ENCODE peak calls at places on chromosomes 4 and X, in nine cellular contexts. G, X, K, D, E, P, F, T and R are unnamed samples.
A peak's percentile ranks its signal among the peaks of the same experiment; 100 is the strongest.

GRCh38 chr4:20252656-20253271 is 1.1 kb downstream of the SLIT2 start:
- DNase-seq in G (peak; percentile 30), X (peak; percentile 27), K (peak; percentile 39), D (no peak), E (peak; percentile 70), P (peak; percentile 20), F (peak; percentile 54), T (peak; percentile 90), R (no peak)

GRCh38 chrX:117053260-117053659 is 590.5 kb upstream of the CT83 start:
- DNase-seq in G (no peak), X (no peak), K (no peak), D (no peak), E (no peak), P (no peak), F (no peak), T (no peak), R (no peak)

GRCh38 chr4:15870079-15870478 is 68.5 kb downstream of the FGFBP1 start:
- DNase-seq in G (no peak), X (no peak), K (no peak), D (no peak), E (no peak), P (no peak), F (no peak), T (no peak), R (no peak)

GRCh38 chr4:2942037-2942531 is 21.1 kb downstream of the NOP14 start:
- DNase-seq in G (no peak), X (no peak), K (no peak), D (no peak), E (no peak), P (no peak), F (no peak), T (peak; percentile 46), R (no peak)

GRCh38 chr4:119302073-119302832 is 19.7 kb downstream of the FABP2 start:
- DNase-seq in G (no peak), X (no peak), K (no peak), D (no peak), E (no peak), P (no peak), F (no peak), T (no peak), R (no peak)

GRCh38 chr4:67568820-67569219 is 10.3 kb downstream of the STAP1 start:
- DNase-seq in G (peak; percentile 44), X (no peak), K (peak; percentile 4), D (no peak), E (no peak), P (no peak), F (no peak), T (no peak), R (peak; percentile 49)

GRCh38 chr4:10035130-10035529 is 13.8 kb upstream of the SLC2A9 start:
- DNase-seq in G (no peak), X (no peak), K (no peak), D (no peak), E (no peak), P (no peak), F (no peak), T (no peak), R (no peak)

GRCh38 chrX:6386837-6387236 is 148.1 kb downstream of the VCX3A start:
- DNase-seq in G (no peak), X (no peak), K (no peak), D (no peak), E (no peak), P (no peak), F (no peak), T (peak; percentile 58), R (no peak)

GRCh38 chr4:184417802-184418511 is 56.4 kb downstream of the IRF2 start:
- DNase-seq in G (peak; percentile 84), X (peak; percentile 38), K (peak; percentile 94), D (peak; percentile 51), E (no peak), P (no peak), F (peak; percentile 70), T (no peak), R (peak; percentile 99)

GRCh38 chr4:190014771-190015537 is 12.1 kb downstream of the FRG2 start:
- DNase-seq in G (no peak), X (no peak), K (no peak), D (no peak), E (peak; percentile 67), P (no peak), F (no peak), T (peak; percentile 82), R (no peak)

GRCh38 chrX:153727108-153727931 is 2.7 kb downstream of the ABCD1 start:
- DNase-seq in G (no peak), X (no peak), K (no peak), D (no peak), E (peak; percentile 24), P (peak; percentile 76), F (peak; percentile 22), T (peak; percentile 92), R (no peak)

GRCh38 chrX:135273162-135273561 is 21.3 kb downstream of the ETDA start:
- DNase-seq in G (no peak), X (no peak), K (no peak), D (no peak), E (peak; percentile 0), P (no peak), F (no peak), T (no peak), R (no peak)

GRCh38 chr4:10346023-10346422 is 111.2 kb downstream of the ZNF518B start:
- DNase-seq in G (no peak), X (no peak), K (peak; percentile 1), D (no peak), E (peak; percentile 46), P (no peak), F (no peak), T (no peak), R (peak; percentile 86)

DNA sequence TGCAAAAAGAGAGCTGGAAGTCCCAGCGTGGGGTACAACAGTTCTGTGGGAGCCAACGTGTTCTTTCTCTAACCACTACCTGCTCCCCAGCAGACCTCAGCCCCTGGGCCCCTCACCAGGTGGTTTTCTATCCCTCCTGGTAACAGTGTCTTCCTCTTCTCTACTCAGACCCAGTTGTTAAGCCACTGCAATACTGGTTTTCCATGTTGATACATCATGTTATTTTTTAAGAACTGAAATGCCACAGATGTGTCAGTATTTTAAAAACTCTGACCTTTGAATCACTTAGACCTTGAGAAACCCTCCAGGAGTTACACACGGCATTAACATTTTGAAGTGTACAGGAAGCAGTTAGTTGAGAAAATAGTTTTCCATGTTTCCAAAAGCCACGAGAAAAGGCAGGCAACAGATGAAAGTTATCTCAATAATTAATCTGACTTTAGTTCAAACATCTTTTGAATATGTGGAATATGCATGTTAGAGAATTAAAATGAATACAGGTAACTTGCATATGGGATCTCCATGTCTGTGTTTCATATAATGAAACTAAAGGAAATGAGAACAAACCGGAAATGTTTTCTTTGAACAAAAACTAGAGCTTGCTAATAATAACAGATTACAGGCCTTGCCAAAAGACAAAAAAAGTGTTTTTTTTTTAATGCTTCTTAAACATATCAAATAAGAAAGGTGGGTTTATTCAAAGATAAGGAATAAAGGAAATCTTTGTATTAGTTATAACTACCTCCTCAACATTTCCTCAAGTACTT is 108.8 kb downstream of the ZNF827 start:
- DNase-seq in G (no peak), X (peak; percentile 47), K (no peak), D (no peak), E (no peak), P (no peak), F (no peak), T (no peak), R (no peak)
- H3K4me2 ChIP-seq in G (peak overlapping the region; percentile 31), X (peak overlapping the region; percentile 62), K (peak overlapping the region; percentile 26), D (no peak overlapping the region), E (no peak overlapping the region), P (no peak overlapping the region), F (no peak overlapping the region), T (peak overlapping the region; percentile 2), R (no peak overlapping the region)

GRCh38 chr4:7820031-7820825 is 119.4 kb downstream of the AFAP1 start:
- DNase-seq in G (no peak), X (no peak), K (no peak), D (no peak), E (no peak), P (no peak), F (no peak), T (no peak), R (no peak)

GRCh38 chr4:7824218-7824617 is 115.4 kb downstream of the AFAP1 start:
- DNase-seq in G (peak; percentile 59), X (no peak), K (peak; percentile 76), D (no peak), E (no peak), P (no peak), F (peak; percentile 95), T (no peak), R (no peak)

GRCh38 chr4:7821245-7822165 is 118.2 kb downstream of the AFAP1 start:
- DNase-seq in G (no peak), X (no peak), K (no peak), D (no peak), E (no peak), P (no peak), F (no peak), T (no peak), R (no peak)

GRCh38 chr4:7823416-7823824 is 116.2 kb downstream of the AFAP1 start:
- DNase-seq in G (no peak), X (no peak), K (no peak), D (no peak), E (no peak), P (no peak), F (peak; percentile 57), T (no peak), R (no peak)

DNA sequence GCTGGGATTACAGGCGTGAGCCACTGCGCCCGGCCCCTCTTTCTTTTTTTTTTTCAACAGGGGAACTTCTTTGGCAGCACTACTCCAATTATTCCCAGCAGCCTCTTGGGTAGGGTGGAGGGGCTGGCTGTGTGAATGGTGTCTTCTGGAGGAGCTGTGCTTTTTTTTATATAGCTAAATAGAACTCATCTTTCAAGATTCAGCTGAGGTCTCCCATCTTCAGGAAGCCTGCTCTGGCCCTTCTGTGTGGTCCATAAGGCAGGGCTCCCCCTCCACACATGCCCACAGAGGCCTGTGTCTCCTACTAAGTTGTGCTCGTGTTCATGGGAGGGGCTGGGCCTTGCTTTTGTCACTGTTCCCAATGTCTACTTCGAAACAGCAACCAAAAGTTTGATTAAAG is 116.8 kb downstream of the AFAP1 start:
- DNase-seq in G (no peak), X (no peak), K (no peak), D (no peak), E (no peak), P (no peak), F (no peak), T (no peak), R (no peak)
- H3K4me2 ChIP-seq in G (no peak overlapping the region), X (no peak overlapping the region), K (no peak overlapping the region), D (no peak overlapping the region), E (no peak overlapping the region), P (no peak overlapping the region), F (peak overlapping the region; percentile 75), T (peak overlapping the region; percentile 31), R (no peak overlapping the region)

GRCh38 chrX:30822068-30822671 is 66.9 kb downstream of the TAB3 start:
- DNase-seq in G (no peak), X (peak; percentile 36), K (no peak), D (no peak), E (peak; percentile 43), P (no peak), F (no peak), T (no peak), R (no peak)
- H3K4me2 ChIP-seq in G (no peak overlapping the region), X (peak overlapping the region; percentile 27), K (no peak overlapping the region), D (no peak overlapping the region), E (no peak overlapping the region), P (no peak overlapping the region), F (no peak overlapping the region), T (no peak overlapping the region), R (no peak overlapping the region)

DNA sequence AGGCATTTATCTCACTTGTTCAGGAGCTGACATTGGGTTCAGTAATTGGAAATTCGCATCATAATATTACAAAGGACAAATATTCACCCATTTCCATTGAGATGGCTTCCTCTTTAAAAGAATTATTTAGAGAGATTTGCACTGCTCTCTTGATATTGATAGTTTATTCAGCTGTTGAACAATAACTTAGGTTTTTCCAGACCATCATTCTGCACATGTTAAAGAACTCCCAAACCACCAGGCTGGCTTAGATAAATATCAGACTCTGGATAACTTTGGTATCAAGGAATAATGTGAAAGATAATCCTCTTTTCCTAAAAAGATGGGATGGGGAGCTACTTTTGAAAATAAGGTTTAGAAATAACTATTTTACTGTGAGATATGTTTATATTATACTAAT is 154.0 kb downstream of the GASK1B start:
- DNase-seq in G (no peak), X (no peak), K (no peak), D (no peak), E (no peak), P (no peak), F (no peak), T (no peak), R (no peak)
- H3K4me2 ChIP-seq in G (no peak overlapping the region), X (no peak overlapping the region), K (no peak overlapping the region), D (no peak overlapping the region), E (no peak overlapping the region), P (no peak overlapping the region), F (no peak overlapping the region), T (no peak overlapping the region), R (no peak overlapping the region)